ENCODE peak calls at places on chromosomes 16 and 17, in four cellular contexts. One of them, this sample, is unnamed.

GRCh38 chr16:54443839-54444238 is 157.3 kb upstream of the IRX3 start:
- DNase-seq in SK-N-SH: no peak
- DNase-seq in GM12878: no peak
- DNase-seq in HepG2: no peak
- DNase-seq in this sample: no peak

GRCh38 chr16:86751081-86752030 is 173.0 kb downstream of the FOXL1 start:
- DNase-seq in HepG2: no peak
- DNase-seq in GM12878: no peak
- DNase-seq in SK-N-SH: no peak
- DNase-seq in this sample: no peak

GRCh38 chr16:4945560-4946502 is 8.9 kb upstream of the PPL start:
- DNase-seq in SK-N-SH: no peak
- DNase-seq in HepG2: no peak
- DNase-seq in GM12878: no peak
- DNase-seq in this sample: peak

GRCh38 chr16:3609895-3610697 is 1.3 kb downstream of the SLX4 start:
- DNase-seq in SK-N-SH: no peak
- DNase-seq in GM12878: no peak
- DNase-seq in HepG2: peak
- DNase-seq in this sample: no peak

GRCh38 chr16:865026-865425 is 64.5 kb upstream of the GNG13 start:
- DNase-seq in SK-N-SH: no peak
- DNase-seq in HepG2: no peak
- DNase-seq in GM12878: no peak
- DNase-seq in this sample: no peak

GRCh38 chr16:52548261-52549010 is 1.5 kb upstream of the TOX3 start:
- DNase-seq in HepG2: peak
- DNase-seq in GM12878: no peak
- DNase-seq in SK-N-SH: no peak
- DNase-seq in this sample: no peak

GRCh38 chr17:8186787-8187516 is 3.0 kb downstream of the BORCS6 start:
- DNase-seq in SK-N-SH: peak
- DNase-seq in GM12878: peak
- DNase-seq in HepG2: peak
- DNase-seq in this sample: peak

GRCh38 chr17:45740553-45741330 is 43.4 kb upstream of the CRHR1 start:
- DNase-seq in HepG2: peak
- DNase-seq in SK-N-SH: peak
- DNase-seq in GM12878: no peak
- DNase-seq in this sample: peak

GRCh38 chr17:80694992-80695912 is 150.6 kb downstream of the RPTOR start:
- DNase-seq in SK-N-SH: no peak
- DNase-seq in GM12878: no peak
- DNase-seq in HepG2: peak
- DNase-seq in this sample: no peak

GRCh38 chr17:76008630-76009425 is 8.2 kb downstream of the CDK3 start:
- DNase-seq in GM12878: no peak
- DNase-seq in SK-N-SH: no peak
- DNase-seq in HepG2: no peak
- DNase-seq in this sample: no peak

GRCh38 chr17:77924757-77925336 is 33.7 kb upstream of the TNRC6C start:
- DNase-seq in SK-N-SH: no peak
- DNase-seq in GM12878: no peak
- DNase-seq in HepG2: no peak
- DNase-seq in this sample: no peak

DNA sequence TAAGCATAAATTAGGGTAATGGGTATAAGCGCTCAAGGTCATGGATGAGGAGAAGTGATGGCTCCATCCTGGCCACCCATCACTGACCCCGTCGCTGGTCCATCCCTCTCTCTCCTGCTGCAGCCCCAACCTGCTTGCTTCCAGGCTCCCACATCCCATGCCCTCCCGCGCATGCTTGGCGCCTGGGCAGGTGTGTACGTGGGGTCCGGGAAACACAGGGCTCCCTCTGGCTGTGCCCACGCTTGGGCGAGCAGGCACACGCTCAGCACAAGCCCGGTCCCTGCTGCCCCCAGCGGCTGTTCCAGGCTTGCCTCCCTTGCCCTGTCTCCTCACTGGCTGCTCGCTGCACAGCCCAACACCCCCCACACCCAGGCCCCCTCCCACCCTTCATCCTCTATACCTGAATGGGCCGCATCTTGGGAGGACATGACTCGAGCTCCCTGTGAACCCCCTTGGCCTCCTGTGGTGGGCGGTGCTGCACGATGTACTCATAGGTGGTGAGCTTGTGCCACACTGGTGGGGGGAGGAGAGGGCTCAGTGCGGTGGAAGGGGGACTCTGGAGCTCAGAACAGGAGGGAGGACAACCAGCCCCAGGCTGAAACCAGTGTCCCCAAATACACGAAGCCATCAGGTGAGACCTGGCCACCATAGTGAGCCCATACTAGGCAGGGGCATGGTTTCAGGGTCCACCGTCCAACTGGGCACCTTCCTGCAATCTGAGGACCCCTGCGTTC is 4.7 kb upstream of the TPPP3 start:
- DNase-seq in HepG2: no peak
- DNase-seq in SK-N-SH: no peak
- DNase-seq in GM12878: no peak
- DNase-seq in this sample: no peak
- TF ChIP-seq JUND in HepG2: no peak
- TF ChIP-seq JUND in SK-N-SH: no peak
- TF ChIP-seq JUND in GM12878: no peak
- TF ChIP-seq JUND in this sample: no peak

GRCh38 chr16:12502671-12503070 is 301.0 kb downstream of the CPPED1 start:
- DNase-seq in HepG2: no peak
- DNase-seq in GM12878: no peak
- DNase-seq in SK-N-SH: no peak
- DNase-seq in this sample: no peak
- TF ChIP-seq JUND in HepG2: no peak
- TF ChIP-seq JUND in GM12878: no peak
- TF ChIP-seq JUND in SK-N-SH: no peak
- TF ChIP-seq JUND in this sample: no peak

DNA sequence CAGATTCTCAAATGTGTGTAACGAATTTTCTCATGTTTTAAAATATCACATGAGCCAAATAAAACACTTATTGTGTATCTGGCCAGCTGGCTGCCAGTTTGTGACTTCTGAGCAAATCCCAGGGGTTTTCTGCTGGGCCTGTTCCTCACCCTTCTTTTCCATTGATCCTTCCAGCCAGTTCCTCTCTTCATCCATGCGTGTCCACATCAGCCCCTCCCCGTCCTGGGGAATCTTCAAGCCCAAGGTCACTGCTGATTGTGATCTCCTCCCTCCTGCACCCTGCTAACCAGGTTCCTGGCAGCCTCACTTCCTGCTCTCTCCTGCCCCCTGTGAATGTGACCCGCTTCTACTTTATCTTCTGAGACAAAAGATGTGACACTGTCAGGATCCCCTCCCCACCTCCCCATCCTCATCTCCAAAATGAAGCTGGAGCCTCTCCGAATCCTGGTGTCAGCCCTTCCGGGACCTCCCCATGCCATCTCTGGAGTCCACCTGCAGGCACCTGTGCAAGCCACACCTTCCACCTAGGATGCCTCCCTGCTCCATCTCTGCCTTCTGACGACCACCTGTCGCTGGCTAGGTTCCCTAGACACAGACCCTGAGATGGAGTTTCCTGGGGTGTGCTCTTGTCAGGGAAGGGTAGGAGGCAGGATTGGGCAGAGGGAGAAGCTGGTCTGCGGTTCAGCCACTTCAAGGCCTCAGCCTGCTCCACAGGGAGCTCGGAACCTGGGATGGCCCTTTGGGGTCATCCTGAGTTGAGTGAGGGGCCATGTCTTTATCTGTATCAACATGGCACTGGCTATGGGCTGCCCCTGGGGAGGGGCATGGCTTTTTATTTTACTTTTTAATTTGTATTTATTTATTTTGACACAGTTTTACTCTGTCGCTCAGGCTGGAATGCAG is 205.1 kb downstream of the KATNIP start:
- DNase-seq in GM12878: no peak
- DNase-seq in SK-N-SH: no peak
- DNase-seq in HepG2: peak
- DNase-seq in this sample: no peak
- TF ChIP-seq JUND in GM12878: no peak
- TF ChIP-seq JUND in SK-N-SH: no peak
- TF ChIP-seq JUND in HepG2: no peak
- TF ChIP-seq JUND in this sample: no peak

GRCh38 chr16:17318200-17318599 is 152.6 kb downstream of the XYLT1 start:
- DNase-seq in HepG2: no peak
- DNase-seq in GM12878: no peak
- DNase-seq in SK-N-SH: no peak
- DNase-seq in this sample: no peak
- TF ChIP-seq JUND in HepG2: no peak
- TF ChIP-seq JUND in GM12878: no peak
- TF ChIP-seq JUND in SK-N-SH: no peak
- TF ChIP-seq JUND in this sample: no peak

GRCh38 chr16:48444574-48444973 is 59.4 kb upstream of the SIAH1 start:
- DNase-seq in GM12878: no peak
- DNase-seq in SK-N-SH: no peak
- DNase-seq in HepG2: no peak
- DNase-seq in this sample: peak
- TF ChIP-seq JUND in GM12878: no peak
- TF ChIP-seq JUND in SK-N-SH: peak
- TF ChIP-seq JUND in HepG2: no peak
- TF ChIP-seq JUND in this sample: peak